ENCODE peak calls at places on chromosomes 16 and 17, in seven cellular contexts. One of them, this sample, is unnamed.

GRCh38 chr16:27408012-27408601 is 6.1 kb downstream of the IL21R start:
- DNase-seq in uterus: no peak
- DNase-seq in stomach: no peak
- DNase-seq in GM12878: peak; percentile 76
- DNase-seq in adrenal gland: no peak
- DNase-seq in ovary: no peak
- DNase-seq in breast epithelium: no peak
- DNase-seq in this sample: no peak

GRCh38 chr17:542943-543342 is 171.7 kb downstream of the VPS53 start:
- DNase-seq in stomach: no peak
- DNase-seq in breast epithelium: no peak
- DNase-seq in GM12878: peak; percentile 13
- DNase-seq in ovary: no peak
- DNase-seq in uterus: no peak
- DNase-seq in adrenal gland: no peak
- DNase-seq in this sample: no peak

GRCh38 chr17:78498848-78499247 is 78.3 kb downstream of the DNAH17 start:
- DNase-seq in GM12878: no peak
- DNase-seq in ovary: no peak
- DNase-seq in adrenal gland: no peak
- DNase-seq in uterus: no peak
- DNase-seq in stomach: no peak
- DNase-seq in breast epithelium: no peak
- DNase-seq in this sample: no peak

GRCh38 chr16:80447263-80447662 is 93.5 kb upstream of the DYNLRB2 start:
- DNase-seq in uterus: no peak
- DNase-seq in ovary: no peak
- DNase-seq in stomach: no peak
- DNase-seq in breast epithelium: no peak
- DNase-seq in adrenal gland: no peak
- DNase-seq in GM12878: no peak
- DNase-seq in this sample: no peak

GRCh38 chr16:30113031-30113710 is at the start of gene GDPD3:
- DNase-seq in uterus: no peak
- DNase-seq in adrenal gland: peak; percentile 68
- DNase-seq in ovary: peak; percentile 54
- DNase-seq in breast epithelium: no peak
- DNase-seq in stomach: peak; percentile 76
- DNase-seq in GM12878: no peak
- DNase-seq in this sample: no peak

GRCh38 chr16:84232969-84233368 is 6.8 kb downstream of the KCNG4 start:
- DNase-seq in GM12878: no peak
- DNase-seq in adrenal gland: no peak
- DNase-seq in stomach: no peak
- DNase-seq in breast epithelium: no peak
- DNase-seq in uterus: no peak
- DNase-seq in ovary: no peak
- DNase-seq in this sample: no peak

GRCh38 chr16:69861276-69862030 is 89.7 kb upstream of the CLEC18A start:
- DNase-seq in breast epithelium: no peak
- DNase-seq in GM12878: no peak
- DNase-seq in uterus: peak; percentile 64
- DNase-seq in stomach: peak; percentile 35
- DNase-seq in adrenal gland: peak; percentile 89
- DNase-seq in ovary: no peak
- DNase-seq in this sample: no peak

GRCh38 chr16:14485131-14485551 is 144.9 kb downstream of the PARN start:
- DNase-seq in ovary: no peak
- DNase-seq in uterus: no peak
- DNase-seq in adrenal gland: no peak
- DNase-seq in GM12878: no peak
- DNase-seq in breast epithelium: no peak
- DNase-seq in stomach: no peak
- DNase-seq in this sample: no peak

GRCh38 chr17:78934681-78935418 is 9.7 kb upstream of the TIMP2 start:
- DNase-seq in ovary: peak; percentile 55
- DNase-seq in uterus: no peak
- DNase-seq in GM12878: no peak
- DNase-seq in breast epithelium: no peak
- DNase-seq in stomach: no peak
- DNase-seq in adrenal gland: no peak
- DNase-seq in this sample: no peak

GRCh38 chr17:72076678-72077030 is 44.2 kb upstream of the SOX9 start:
- DNase-seq in breast epithelium: no peak
- DNase-seq in uterus: no peak
- DNase-seq in stomach: no peak
- DNase-seq in ovary: no peak
- DNase-seq in adrenal gland: no peak
- DNase-seq in GM12878: no peak
- DNase-seq in this sample: peak; percentile 57

GRCh38 chr17:1484060-1484535 is 8.4 kb downstream of the MYO1C start:
- DNase-seq in uterus: no peak
- DNase-seq in ovary: peak; percentile 61
- DNase-seq in breast epithelium: no peak
- DNase-seq in adrenal gland: no peak
- DNase-seq in stomach: no peak
- DNase-seq in GM12878: no peak
- DNase-seq in this sample: no peak

GRCh38 chr17:37162800-37163199 is 213.0 kb upstream of the C17orf78 start:
- DNase-seq in uterus: no peak
- DNase-seq in breast epithelium: no peak
- DNase-seq in stomach: no peak
- DNase-seq in GM12878: no peak
- DNase-seq in adrenal gland: no peak
- DNase-seq in ovary: no peak
- DNase-seq in this sample: no peak

GRCh38 chr17:57755479-57756070 is 10.5 kb upstream of the CCDC182 start:
- DNase-seq in breast epithelium: no peak
- DNase-seq in GM12878: no peak
- DNase-seq in ovary: no peak
- DNase-seq in stomach: no peak
- DNase-seq in uterus: no peak
- DNase-seq in adrenal gland: no peak
- DNase-seq in this sample: no peak

GRCh38 chr16:47904691-47905090 is 251.1 kb downstream of the ABCC12 start:
- DNase-seq in breast epithelium: no peak
- DNase-seq in GM12878: no peak
- DNase-seq in uterus: no peak
- DNase-seq in adrenal gland: no peak
- DNase-seq in stomach: no peak
- DNase-seq in ovary: no peak
- DNase-seq in this sample: no peak

GRCh38 chr17:32693135-32693897 is 183.6 kb downstream of the MYO1D start:
- DNase-seq in stomach: no peak
- DNase-seq in ovary: no peak
- DNase-seq in breast epithelium: no peak
- DNase-seq in uterus: no peak
- DNase-seq in adrenal gland: no peak
- DNase-seq in GM12878: no peak
- DNase-seq in this sample: no peak

GRCh38 chr17:64401941-64402340 is 11.3 kb upstream of the PECAM1 start:
- DNase-seq in GM12878: no peak
- DNase-seq in breast epithelium: no peak
- DNase-seq in stomach: no peak
- DNase-seq in uterus: no peak
- DNase-seq in ovary: peak; percentile 13
- DNase-seq in adrenal gland: no peak
- DNase-seq in this sample: no peak

GRCh38 chr16:58264961-58265479 is 29.8 kb downstream of the PRSS54 start:
- DNase-seq in uterus: no peak
- DNase-seq in stomach: no peak
- DNase-seq in adrenal gland: peak; percentile 83
- DNase-seq in ovary: no peak
- DNase-seq in GM12878: no peak
- DNase-seq in breast epithelium: no peak
- DNase-seq in this sample: peak; percentile 56

GRCh38 chr16:82748026-82748425 is 121.3 kb downstream of the CDH13 start:
- DNase-seq in stomach: no peak
- DNase-seq in GM12878: no peak
- DNase-seq in uterus: no peak
- DNase-seq in adrenal gland: no peak
- DNase-seq in breast epithelium: no peak
- DNase-seq in ovary: no peak
- DNase-seq in this sample: no peak

GRCh38 chr16:4183258-4184037 is 58.4 kb downstream of the SRL start:
- DNase-seq in GM12878: peak; percentile 56
- DNase-seq in uterus: peak; percentile 96
- DNase-seq in ovary: peak; percentile 96
- DNase-seq in adrenal gland: peak; percentile 96
- DNase-seq in breast epithelium: peak; percentile 92
- DNase-seq in stomach: peak; percentile 93
- DNase-seq in this sample: peak; percentile 98
- TF ChIP-seq POLR2A in GM12878: peak; percentile 86
- TF ChIP-seq POLR2A in uterus: peak; percentile 86
- TF ChIP-seq POLR2A in ovary: peak; percentile 80
- TF ChIP-seq POLR2A in adrenal gland: peak; percentile 40
- TF ChIP-seq POLR2A in breast epithelium: no peak
- TF ChIP-seq POLR2A in stomach: no peak
- TF ChIP-seq POLR2A in this sample: no peak

DNA sequence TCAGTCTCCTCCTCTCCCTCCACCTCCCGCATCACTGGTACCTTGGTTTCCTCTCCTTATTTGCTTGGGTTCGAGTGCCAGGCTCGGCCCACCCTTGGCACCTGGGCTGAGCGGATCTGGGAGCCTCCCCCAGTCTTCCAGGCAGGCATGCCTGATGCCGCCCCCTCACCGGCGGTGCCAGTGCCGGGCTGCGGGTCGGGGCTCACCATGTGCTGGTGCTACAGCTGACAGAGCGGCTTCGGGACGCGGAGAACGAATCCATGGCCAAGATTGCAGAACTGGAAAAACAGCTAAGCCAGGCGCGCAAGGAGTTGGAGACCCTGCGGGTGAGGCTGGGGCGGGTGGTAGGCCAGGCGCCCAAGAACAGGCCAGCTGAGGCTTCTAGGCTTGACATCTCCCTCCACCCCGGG is 19.2 kb downstream of the FMNL1 start:
- DNase-seq in GM12878: no peak
- DNase-seq in ovary: no peak
- DNase-seq in adrenal gland: no peak
- DNase-seq in uterus: no peak
- DNase-seq in stomach: no peak
- DNase-seq in breast epithelium: no peak
- DNase-seq in this sample: no peak
- H3K4me3 ChIP-seq in GM12878: no peak overlapping the region
- H3K4me3 ChIP-seq in ovary: no peak overlapping the region
- H3K4me3 ChIP-seq in adrenal gland: no peak overlapping the region
- H3K4me3 ChIP-seq in uterus: no peak overlapping the region
- H3K4me3 ChIP-seq in stomach: peak overlapping the region; percentile 31
- H3K4me3 ChIP-seq in breast epithelium: no peak overlapping the region
- H3K4me3 ChIP-seq in this sample: no peak overlapping the region

GRCh38 chr16:49834496-49835009 is 21.4 kb downstream of the ZNF423 start:
- DNase-seq in GM12878: no peak
- DNase-seq in uterus: peak; percentile 80
- DNase-seq in stomach: no peak
- DNase-seq in adrenal gland: peak; percentile 78
- DNase-seq in ovary: peak; percentile 87
- DNase-seq in breast epithelium: no peak
- DNase-seq in this sample: no peak
- TF ChIP-seq POLR2A in GM12878: no peak
- TF ChIP-seq POLR2A in uterus: no peak
- TF ChIP-seq POLR2A in stomach: no peak
- TF ChIP-seq POLR2A in adrenal gland: no peak
- TF ChIP-seq POLR2A in ovary: no peak
- TF ChIP-seq POLR2A in breast epithelium: no peak
- TF ChIP-seq POLR2A in this sample: no peak

DNA sequence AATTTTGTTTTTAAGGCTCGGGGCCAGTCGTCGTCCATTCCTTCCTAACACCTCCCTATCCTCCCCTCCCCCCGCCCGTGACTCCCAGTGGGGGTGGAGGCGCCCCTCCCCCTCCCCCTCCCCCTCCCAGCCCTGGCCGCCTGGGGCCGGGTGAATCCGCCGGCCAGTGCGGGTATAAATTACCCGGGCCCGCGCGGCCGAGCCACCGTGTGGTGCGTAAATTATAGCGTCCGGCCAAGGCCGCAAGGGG is 2.0 kb upstream of the GSE1 start:
- DNase-seq in stomach: no peak
- DNase-seq in adrenal gland: peak; percentile 74
- DNase-seq in GM12878: no peak
- DNase-seq in uterus: no peak
- DNase-seq in ovary: no peak
- DNase-seq in breast epithelium: no peak
- DNase-seq in this sample: peak; percentile 92
- H3K4me3 ChIP-seq in stomach: peak overlapping the region; percentile 58
- H3K4me3 ChIP-seq in adrenal gland: no peak overlapping the region
- H3K4me3 ChIP-seq in GM12878: peak overlapping the region; percentile 70
- H3K4me3 ChIP-seq in uterus: peak overlapping the region; percentile 53
- H3K4me3 ChIP-seq in ovary: peak overlapping the region; percentile 33
- H3K4me3 ChIP-seq in breast epithelium: peak overlapping the region; percentile 56
- H3K4me3 ChIP-seq in this sample: peak overlapping the region; percentile 23

GRCh38 chr17:70523407-70523806 is 354.1 kb downstream of the KCNJ2 start:
- DNase-seq in ovary: no peak
- DNase-seq in adrenal gland: no peak
- DNase-seq in GM12878: no peak
- DNase-seq in uterus: no peak
- DNase-seq in breast epithelium: no peak
- DNase-seq in stomach: no peak
- DNase-seq in this sample: no peak

GRCh38 chr17:70520447-70520846 is 351.1 kb downstream of the KCNJ2 start:
- DNase-seq in breast epithelium: no peak
- DNase-seq in ovary: no peak
- DNase-seq in stomach: no peak
- DNase-seq in uterus: no peak
- DNase-seq in adrenal gland: no peak
- DNase-seq in GM12878: no peak
- DNase-seq in this sample: no peak

GRCh38 chr17:70521821-70522256 is 352.5 kb downstream of the KCNJ2 start:
- DNase-seq in stomach: peak; percentile 75
- DNase-seq in ovary: peak; percentile 31
- DNase-seq in GM12878: no peak
- DNase-seq in uterus: no peak
- DNase-seq in adrenal gland: peak; percentile 58
- DNase-seq in breast epithelium: no peak
- DNase-seq in this sample: peak; percentile 19

GRCh38 chr17:70519300-70519699 is 350.0 kb downstream of the KCNJ2 start:
- DNase-seq in breast epithelium: no peak
- DNase-seq in uterus: no peak
- DNase-seq in adrenal gland: no peak
- DNase-seq in ovary: no peak
- DNase-seq in stomach: no peak
- DNase-seq in GM12878: no peak
- DNase-seq in this sample: no peak

GRCh38 chr17:70517808-70518207 is 348.5 kb downstream of the KCNJ2 start:
- DNase-seq in adrenal gland: no peak
- DNase-seq in ovary: no peak
- DNase-seq in uterus: no peak
- DNase-seq in GM12878: no peak
- DNase-seq in stomach: no peak
- DNase-seq in breast epithelium: no peak
- DNase-seq in this sample: no peak
- TF ChIP-seq POLR2A in adrenal gland: no peak
- TF ChIP-seq POLR2A in ovary: no peak
- TF ChIP-seq POLR2A in uterus: no peak
- TF ChIP-seq POLR2A in GM12878: no peak
- TF ChIP-seq POLR2A in stomach: no peak
- TF ChIP-seq POLR2A in breast epithelium: no peak
- TF ChIP-seq POLR2A in this sample: no peak

This sample was measured in lower leg skin.